ENCODE peak calls at places on chromosomes 1 and 21, in six cellular contexts. H is SK-N-SH, N is K562, B is HepG2, Z is GM12878, J is H1. M is an unnamed sample.
A peak's percentile ranks its signal among the peaks of the same experiment; 100 is the strongest.

GRCh38 chr21:38994014-38994413 is 188.3 kb downstream of the ETS2 start:
- DNase-seq in N (no peak), J (no peak), B (no peak), H (no peak), Z (no peak), M (no peak)

GRCh38 chr1:201173736-201174135 is 16.9 kb upstream of the IGFN1 start:
- DNase-seq in Z (no peak), N (no peak), J (no peak), H (no peak), B (no peak), M (no peak)

GRCh38 chr1:199774433-199775089 is 252.9 kb upstream of the NR5A2 start:
- DNase-seq in J (no peak), N (no peak), H (no peak), B (no peak), Z (no peak), M (peak; percentile 35)

GRCh38 chr1:115526900-115527299 is 114.9 kb upstream of the VANGL1 start:
- DNase-seq in H (no peak), N (no peak), J (peak; percentile 14), Z (no peak), B (no peak), M (no peak)

GRCh38 chr1:38344705-38345104 is 298.1 kb upstream of the POU3F1 start:
- DNase-seq in J (no peak), N (no peak), B (no peak), H (no peak), Z (no peak), M (no peak)

GRCh38 chr21:26846036-26846931 is 1.1 kb upstream of the ADAMTS1 start:
- DNase-seq in N (no peak), J (peak; percentile 76), Z (no peak), B (no peak), H (peak; percentile 76), M (peak; percentile 31)

GRCh38 chr1:111758373-111758772 is 2.7 kb downstream of the DDX20 start:
- DNase-seq in J (no peak), H (peak; percentile 22), B (no peak), Z (no peak), N (no peak), M (peak; percentile 13)

GRCh38 chr1:184499626-184500025 is 112.8 kb downstream of the C1orf21 start:
- DNase-seq in H (no peak), B (no peak), J (no peak), Z (no peak), N (no peak), M (no peak)

GRCh38 chr1:196637606-196638005 is 14.2 kb upstream of the CFH start:
- DNase-seq in J (no peak), N (no peak), H (no peak), B (no peak), Z (no peak), M (no peak)

GRCh38 chr1:115429884-115430283 is 91.8 kb upstream of the NGF start:
- DNase-seq in H (no peak), B (no peak), N (no peak), J (no peak), Z (no peak), M (no peak)

GRCh38 chr1:116351914-116352313 is 21.1 kb upstream of the ATP1A1 start:
- DNase-seq in Z (no peak), J (no peak), B (no peak), N (no peak), H (no peak), M (no peak)

GRCh38 chr1:183817576-183818288 is 12.8 kb downstream of the RGL1 start:
- DNase-seq in H (no peak), Z (no peak), J (no peak), N (no peak), B (no peak), M (no peak)

GRCh38 chr1:203557958-203558760 is 64.2 kb downstream of the OPTC start:
- DNase-seq in H (no peak), Z (no peak), N (no peak), B (no peak), J (no peak), M (peak; percentile 65)

GRCh38 chr21:41630249-41630648 is 122.3 kb upstream of the TMPRSS2 start:
- DNase-seq in J (no peak), B (no peak), Z (no peak), H (no peak), N (peak; percentile 18), M (peak; percentile 85)

GRCh38 chr1:203026666-203027663 is 674 bp downstream of the PPFIA4 start:
- DNase-seq in Z (no peak), H (no peak), J (no peak), B (no peak), N (no peak), M (no peak)

GRCh38 chr1:109652446-109652845 is 3.5 kb upstream of the GSTM4 start:
- DNase-seq in B (no peak), N (no peak), J (no peak), Z (no peak), H (no peak), M (no peak)

GRCh38 chr21:38476385-38476784 is 21.9 kb downstream of the ERG start:
- DNase-seq in N (peak; percentile 66), B (no peak), H (no peak), Z (no peak), J (no peak), M (no peak)

GRCh38 chr1:6270432-6270831 is 9.5 kb upstream of the GPR153 start:
- DNase-seq in N (no peak), H (no peak), J (no peak), Z (no peak), B (no peak), M (no peak)

GRCh38 chr1:197787623-197788536 is 12.6 kb upstream of the DENND1B start:
- DNase-seq in Z (no peak), B (no peak), J (no peak), N (no peak), H (no peak), M (no peak)

GRCh38 chr1:197783510-197783948 is 8.2 kb upstream of the DENND1B start:
- DNase-seq in B (no peak), H (no peak), Z (no peak), J (no peak), N (no peak), M (no peak)

GRCh38 chr1:197787056-197787455 is 11.8 kb upstream of the DENND1B start:
- DNase-seq in J (no peak), H (no peak), B (no peak), N (no peak), Z (no peak), M (no peak)

GRCh38 chr1:197788741-197789476 is 13.6 kb upstream of the DENND1B start:
- DNase-seq in J (no peak), N (no peak), B (no peak), H (no peak), Z (no peak), M (no peak)

DNA sequence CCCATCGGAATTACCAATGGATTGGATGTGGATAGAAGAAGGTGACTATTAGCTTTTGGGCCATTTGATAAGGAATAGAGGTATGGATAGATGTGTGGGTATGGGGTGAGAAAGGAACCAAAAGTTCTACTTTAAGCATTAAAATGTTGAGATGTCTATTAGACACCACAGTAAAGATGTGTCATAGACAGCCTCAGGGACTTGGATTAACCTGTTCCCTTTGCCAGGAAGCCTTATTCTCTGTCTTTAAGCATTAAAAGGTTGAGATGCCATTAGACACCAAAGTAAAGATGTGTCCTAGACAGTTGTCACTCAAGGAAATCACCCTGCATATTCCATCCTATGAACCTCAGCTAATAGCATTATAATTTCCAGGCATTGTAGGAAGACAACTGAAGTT is 11.0 kb upstream of the DENND1B start:
- DNase-seq in H (no peak), B (no peak), J (no peak), N (no peak), Z (no peak), M (no peak)
- TF ChIP-seq CHD2 in H (no peak), B (no peak), J (no peak), N (no peak), Z (no peak), M (no peak)

DNA sequence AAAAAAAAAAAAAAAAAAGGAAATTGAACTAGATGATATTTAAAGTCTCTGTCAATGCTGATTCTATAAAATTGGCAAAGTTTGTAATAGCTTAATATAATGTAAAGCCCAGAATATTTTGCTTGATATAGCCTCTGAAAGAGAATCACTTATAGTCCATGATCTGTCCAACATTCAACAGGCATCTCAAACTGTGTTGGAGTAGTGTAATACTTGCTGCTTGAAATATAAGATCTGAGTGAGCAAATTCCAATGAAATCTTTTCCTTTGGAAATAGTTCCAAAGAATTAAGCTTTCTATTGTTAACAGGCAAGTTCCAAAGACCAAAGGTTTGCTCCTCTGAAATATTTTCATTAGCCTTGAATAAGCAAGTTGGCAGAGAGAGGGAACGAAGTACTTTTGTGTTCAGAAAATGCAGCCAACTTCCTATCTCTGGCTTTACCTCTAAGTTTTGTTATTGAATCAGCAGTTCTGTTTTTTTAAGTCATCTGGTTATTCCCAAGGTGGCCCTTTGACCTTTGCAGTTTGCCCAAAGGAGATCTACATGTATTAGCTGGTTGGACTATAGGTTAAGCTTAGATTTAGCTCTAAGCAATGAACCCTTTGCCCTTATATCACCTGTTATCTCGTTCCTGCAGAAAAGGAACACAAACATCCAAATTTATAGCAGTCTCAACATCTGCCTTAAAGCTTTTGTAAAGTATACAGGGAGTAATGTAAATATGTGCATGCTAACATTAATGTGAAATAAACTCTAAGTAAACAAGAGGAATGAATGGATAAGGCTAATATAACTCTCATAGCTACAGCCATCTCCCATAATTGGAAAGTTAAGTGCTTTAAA is 24.4 kb upstream of the CEP350 start:
- DNase-seq in B (peak; percentile 3), N (no peak), H (no peak), Z (no peak), J (no peak), M (no peak)
- H3K9me3 ChIP-seq in B (no peaks in the 10 kb centered on the region), N (no peaks in the 10 kb centered on the region), H (no peaks in the 10 kb centered on the region), Z (no peaks in the 10 kb centered on the region), J (no peaks in the 10 kb centered on the region), M (no peaks in the 10 kb centered on the region)

GRCh38 chr1:9473032-9473792 is 66.1 kb upstream of the SLC25A33 start:
- DNase-seq in J (no peak), H (peak; percentile 31), N (peak; percentile 38), Z (no peak), B (no peak), M (peak; percentile 79)
- TF ChIP-seq CHD2 in J (no peak), H (no peak), N (no peak), Z (no peak), B (no peak), M (no peak)

GRCh38 chr1:46772571-46772970 is 26.3 kb upstream of the CYP4B1 start:
- DNase-seq in Z (no peak), H (no peak), J (no peak), B (no peak), N (peak; percentile 16), M (no peak)

GRCh38 chr1:46769028-46769740 is 29.7 kb upstream of the CYP4B1 start:
- DNase-seq in Z (no peak), J (no peak), B (no peak), H (no peak), N (no peak), M (no peak)

GRCh38 chr1:46768445-46768844 is 30.4 kb upstream of the CYP4B1 start:
- DNase-seq in H (no peak), N (no peak), J (no peak), B (no peak), Z (no peak), M (no peak)

GRCh38 chr1:46770541-46770940 is 28.3 kb upstream of the CYP4B1 start:
- DNase-seq in Z (no peak), J (no peak), H (no peak), N (no peak), B (no peak), M (no peak)

DNA sequence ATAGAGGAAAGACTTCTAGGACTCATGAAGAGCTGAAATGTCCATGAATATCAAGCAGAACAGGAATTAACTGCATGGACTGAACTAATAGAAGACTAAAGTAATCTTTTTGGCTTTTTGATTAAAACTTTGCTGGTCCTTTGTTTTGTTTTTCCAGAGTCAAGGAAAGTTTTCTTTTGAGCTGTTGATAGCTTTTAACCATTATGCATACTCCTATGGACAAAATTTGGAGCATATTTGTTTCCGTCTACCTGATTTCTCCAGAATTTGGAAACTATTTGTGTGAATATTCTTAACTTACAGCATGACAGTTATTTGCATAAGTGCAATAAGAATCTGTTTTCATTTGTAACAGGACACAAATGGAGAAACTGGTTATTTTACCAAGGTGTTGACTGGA is 24.5 kb upstream of the CYP4B1 start:
- DNase-seq in Z (no peak), J (no peak), N (no peak), B (no peak), H (no peak), M (no peak)
- H3K9me3 ChIP-seq in Z (peaks cover 6% of the 10 kb centered on the region), J (peaks cover 39% of the 10 kb centered on the region), N (no peaks in the 10 kb centered on the region), B (peaks cover 15% of the 10 kb centered on the region), H (no peaks in the 10 kb centered on the region), M (peaks cover 4% of the 10 kb centered on the region)

M was measured in A549.